ENCODE peak calls at places on chromosomes 16 and 17, in six cellular contexts. K, F, M, X, I and U are unnamed samples.

GRCh38 chr16:64426131-64426666 is 695.7 kb downstream of the CDH11 start:
- DNase-seq in K (no peak), F (no peak), M (no peak), X (no peak), I (no peak), U (no peak)

GRCh38 chr17:20291853-20292252 is 175.5 kb downstream of the LGALS9B start:
- DNase-seq in K (no peak), F (no peak), M (no peak), X (no peak), I (no peak), U (no peak)

GRCh38 chr16:89711601-89712475 is 8.9 kb downstream of the VPS9D1 start:
- DNase-seq in K (peak; percentile 98), F (peak; percentile 68), M (peak; percentile 57), X (peak; percentile 36), I (peak; percentile 54), U (peak; percentile 59)

GRCh38 chr16:51134876-51135275 is 16.2 kb downstream of the SALL1 start:
- DNase-seq in K (no peak), F (no peak), M (no peak), X (no peak), I (no peak), U (no peak)

GRCh38 chr17:17077101-17077500 is 34.8 kb downstream of the MPRIP start:
- DNase-seq in K (no peak), F (no peak), M (no peak), X (no peak), I (no peak), U (no peak)

GRCh38 chr17:70716551-70716950 is 547.2 kb downstream of the KCNJ2 start:
- DNase-seq in K (no peak), F (no peak), M (no peak), X (no peak), I (no peak), U (no peak)

GRCh38 chr17:933168-934083 is 46.1 kb downstream of the NXN start:
- DNase-seq in K (peak; percentile 64), F (no peak), M (no peak), X (peak; percentile 61), I (no peak), U (no peak)

GRCh38 chr16:70713342-70713741 is 27.5 kb upstream of the MTSS2 start:
- DNase-seq in K (no peak), F (no peak), M (no peak), X (no peak), I (no peak), U (no peak)

GRCh38 chr16:56629531-56629930 is 2.9 kb upstream of the MT1M start:
- DNase-seq in K (no peak), F (no peak), M (no peak), X (no peak), I (no peak), U (no peak)

GRCh38 chr17:11535231-11535630 is 63.0 kb upstream of the DNAH9 start:
- DNase-seq in K (no peak), F (no peak), M (no peak), X (no peak), I (no peak), U (no peak)

GRCh38 chr17:18004345-18004744 is 31.7 kb downstream of the DRC3 start:
- DNase-seq in K (no peak), F (no peak), M (no peak), X (no peak), I (no peak), U (no peak)

GRCh38 chr17:50604470-50604869 is 30.2 kb upstream of the ABCC3 start:
- DNase-seq in K (peak; percentile 67), F (no peak), M (no peak), X (no peak), I (no peak), U (no peak)

GRCh38 chr16:13767215-13767614 is 152.7 kb upstream of the ERCC4 start:
- DNase-seq in K (peak; percentile 49), F (no peak), M (no peak), X (no peak), I (no peak), U (peak; percentile 6)

GRCh38 chr16:65214196-65214595 is 92.3 kb upstream of the CDH11 start:
- DNase-seq in K (no peak), F (no peak), M (no peak), X (no peak), I (no peak), U (no peak)

GRCh38 chr16:30354423-30355143 is 525 bp downstream of the CD2BP2 start:
- DNase-seq in K (peak; percentile 62), F (no peak), M (no peak), X (no peak), I (no peak), U (no peak)

GRCh38 chr17:78130080-78130438 is 512 bp upstream of the TMC8 start:
- DNase-seq in K (no peak), F (no peak), M (no peak), X (no peak), I (no peak), U (no peak)

GRCh38 chr17:64599827-64600226 is 62.3 kb downstream of the SMURF2 start:
- DNase-seq in K (no peak), F (no peak), M (no peak), X (no peak), I (no peak), U (no peak)

GRCh38 chr17:3558603-3559269 is 1.1 kb upstream of the TRPV3 start:
- DNase-seq in K (peak; percentile 28), F (peak; percentile 43), M (peak; percentile 42), X (peak; percentile 27), I (peak; percentile 32), U (no peak)

GRCh38 chr16:89343501-89344291 is 126.2 kb downstream of the ZNF778 start:
- DNase-seq in K (no peak), F (no peak), M (no peak), X (peak; percentile 53), I (no peak), U (no peak)

GRCh38 chr16:87835882-87836331 is 33.4 kb downstream of the SLC7A5 start:
- DNase-seq in K (no peak), F (no peak), M (no peak), X (no peak), I (no peak), U (no peak)

GRCh38 chr16:30409125-30410060 is 2.0 kb downstream of the ZNF771 start:
- DNase-seq in K (peak; percentile 82), F (peak; percentile 82), M (peak; percentile 86), X (peak; percentile 86), I (peak; percentile 93), U (peak; percentile 77)

GRCh38 chr17:7573324-7574080 is 5.9 kb upstream of the CD68 start:
- DNase-seq in K (peak; percentile 88), F (peak; percentile 90), M (peak; percentile 86), X (peak; percentile 62), I (peak; percentile 85), U (peak; percentile 88)

GRCh38 chr17:70365098-70365583 is 195.8 kb downstream of the KCNJ2 start:
- DNase-seq in K (no peak), F (no peak), M (no peak), X (no peak), I (no peak), U (no peak)